ENCODE peak calls at places on chromosome 7, in five cellular contexts. D, F, M, N and T are unnamed samples.
A peak's percentile ranks its signal among the peaks of the same experiment; 100 is the strongest.

GRCh38 chr7:105130580-105130979 is 116.6 kb downstream of the KMT2E start:
- DNase-seq in D (no peak), F (no peak), M (no peak), N (no peak), T (no peak)

GRCh38 chr7:134943785-134944400 is 42.4 kb upstream of the AGBL3 start:
- DNase-seq in D (no peak), F (no peak), M (no peak), N (peak; percentile 53), T (peak; percentile 41)

GRCh38 chr7:24718977-24719491 is 38.2 kb downstream of the GSDME start:
- DNase-seq in D (no peak), F (no peak), M (no peak), N (no peak), T (no peak)

GRCh38 chr7:39659356-39660013 is 36.1 kb downstream of the RALA start:
- DNase-seq in D (no peak), F (peak; percentile 18), M (no peak), N (no peak), T (no peak)

GRCh38 chr7:96949766-96950165 is 55.6 kb upstream of the DLX6 start:
- DNase-seq in D (no peak), F (peak; percentile 33), M (no peak), N (no peak), T (no peak)

GRCh38 chr7:73973091-73973490 is 54.9 kb upstream of the ELN start:
- DNase-seq in D (no peak), F (no peak), M (no peak), N (no peak), T (no peak)

GRCh38 chr7:132368246-132368900 is 207.9 kb downstream of the PLXNA4 start:
- DNase-seq in D (no peak), F (no peak), M (no peak), N (no peak), T (no peak)

GRCh38 chr7:148332191-148332590 is 258.4 kb upstream of the C7orf33 start:
- DNase-seq in D (no peak), F (no peak), M (no peak), N (no peak), T (no peak)

GRCh38 chr7:141693082-141693481 is 8.9 kb downstream of the DENND11 start:
- DNase-seq in D (no peak), F (no peak), M (no peak), N (no peak), T (no peak)